ENCODE peak calls at places on chromosomes 16 and 17, in eight cellular contexts. L, C, R, Z, U, M, O and K are unnamed samples.

GRCh38 chr17:37089998-37090397 is 141.2 kb downstream of the AATF start:
- DNase-seq in Z (no peak), R (no peak), U (peak; percentile 79), L (no peak), M (no peak), O (no peak), C (no peak), K (peak; percentile 79)

GRCh38 chr17:1304962-1305361 is 25.5 kb downstream of the TRARG1 start:
- DNase-seq in L (no peak), U (no peak), M (no peak), C (no peak), R (no peak), O (no peak), Z (no peak), K (no peak)

GRCh38 chr17:38572665-38573365 is 32.9 kb downstream of the SRCIN1 start:
- DNase-seq in Z (no peak), L (peak; percentile 94), M (no peak), R (no peak), O (no peak), U (no peak), C (no peak), K (no peak)

GRCh38 chr17:46916211-46916610 is 6.7 kb upstream of the GOSR2 start:
- DNase-seq in O (no peak), U (no peak), Z (no peak), R (no peak), C (no peak), M (peak; percentile 49), L (no peak), K (no peak)

GRCh38 chr17:79777166-79777843 is 643 bp upstream of the CBX2 start:
- DNase-seq in Z (peak; percentile 81), L (peak; percentile 91), C (no peak), M (peak; percentile 52), U (no peak), R (no peak), O (no peak), K (peak; percentile 30)

GRCh38 chr16:85982563-85982939 is 83.6 kb downstream of the IRF8 start:
- DNase-seq in L (no peak), U (peak; percentile 63), R (peak; percentile 73), O (no peak), C (no peak), M (no peak), Z (peak; percentile 88), K (no peak)

GRCh38 chr17:48804936-48805411 is 12.1 kb downstream of the TTLL6 start:
- DNase-seq in Z (peak; percentile 79), R (peak; percentile 76), L (peak; percentile 80), O (no peak), U (peak; percentile 83), C (no peak), M (peak; percentile 81), K (peak; percentile 51)

GRCh38 chr17:8894673-8895578 is 27.5 kb upstream of the PIK3R6 start:
- DNase-seq in L (peak; percentile 75), R (peak; percentile 71), Z (peak; percentile 55), O (peak; percentile 52), U (peak; percentile 81), C (no peak), M (peak; percentile 82), K (peak; percentile 64)

GRCh38 chr17:75153854-75154194 is 488 bp downstream of the JPT1 start:
- DNase-seq in Z (no peak), R (peak; percentile 65), U (peak; percentile 60), O (no peak), C (no peak), L (no peak), M (no peak), K (peak; percentile 24)

GRCh38 chr17:75898791-75899190 is 2.0 kb upstream of the TRIM65 start:
- DNase-seq in U (no peak), L (no peak), M (no peak), Z (no peak), O (no peak), C (no peak), R (no peak), K (no peak)

GRCh38 chr17:9273334-9274118 is 252.2 kb downstream of the NTN1 start:
- DNase-seq in M (no peak), C (no peak), Z (no peak), O (no peak), U (no peak), L (no peak), R (no peak), K (no peak)

GRCh38 chr16:67084345-67085028 is 25.3 kb upstream of the PHAF1 start:
- DNase-seq in Z (no peak), R (no peak), C (no peak), U (no peak), O (no peak), M (no peak), L (no peak), K (no peak)

GRCh38 chr17:78921437-78921971 is 3.7 kb downstream of the TIMP2 start:
- DNase-seq in C (no peak), U (no peak), R (peak; percentile 82), M (no peak), Z (no peak), O (no peak), L (no peak), K (no peak)

GRCh38 chr17:42414782-42415409 is 8.2 kb downstream of the CAVIN1 start:
- DNase-seq in L (no peak), C (no peak), O (no peak), R (no peak), M (no peak), U (peak; percentile 69), Z (peak; percentile 75), K (no peak)

GRCh38 chr17:17767096-17767470 is 69.7 kb downstream of the SREBF1 start:
- DNase-seq in Z (no peak), R (no peak), M (no peak), U (no peak), C (no peak), O (no peak), L (peak; percentile 55), K (no peak)

DNA sequence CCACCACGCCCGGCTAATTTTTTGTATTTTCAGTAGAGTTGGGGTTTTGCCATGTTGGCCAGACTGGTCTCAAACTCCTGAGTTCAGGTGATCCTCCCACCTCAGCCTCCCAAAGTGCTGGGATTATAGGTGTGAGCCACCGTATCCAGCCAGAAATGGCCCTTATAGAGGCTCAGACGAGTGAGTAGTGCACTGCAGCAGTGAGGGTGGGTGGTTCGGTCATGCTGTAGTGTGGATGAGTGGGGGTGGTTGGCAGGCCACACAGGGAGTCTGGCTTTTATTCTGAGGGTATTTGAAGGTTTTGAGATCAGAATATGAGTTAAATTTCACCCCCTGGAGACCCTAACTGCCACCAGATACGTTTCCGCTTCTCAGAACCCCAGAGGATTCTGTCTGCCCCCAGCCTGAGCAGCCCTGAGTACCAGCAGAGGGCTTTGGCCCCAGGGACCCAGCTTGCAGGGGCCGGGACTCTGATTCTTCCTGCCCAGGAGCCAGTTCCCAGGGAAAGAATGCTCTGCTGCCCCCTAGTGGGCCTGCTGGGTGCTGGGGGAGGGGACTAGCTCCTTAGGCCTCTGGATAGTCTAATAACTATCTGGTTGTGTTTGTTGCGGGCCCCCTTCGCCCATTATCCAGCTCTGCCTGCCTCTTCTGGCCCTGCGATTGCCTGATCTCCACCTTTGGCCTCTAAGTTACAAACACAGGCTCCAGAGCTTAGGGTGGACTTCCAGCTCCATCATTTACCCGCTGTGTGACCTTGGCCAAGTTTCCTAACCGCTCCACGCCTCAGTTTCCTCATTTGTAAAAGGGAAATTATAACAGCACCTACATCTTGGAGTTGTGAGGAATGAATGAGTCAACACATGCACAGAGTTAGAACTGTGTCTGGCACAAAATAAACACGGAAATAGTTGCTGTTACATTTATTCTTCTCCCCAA is 2.0 kb downstream of the ZNF771 start:
- DNase-seq in Z (peak; percentile 94), O (no peak), C (peak; percentile 64), L (peak; percentile 92), R (peak; percentile 94), M (peak; percentile 83), U (peak; percentile 97), K (peak; percentile 89)
- H3K27ac ChIP-seq in Z (no peak overlapping the region), O (no peak overlapping the region), C (peak overlapping the region; percentile 51), L (no peak overlapping the region), R (peak overlapping the region; percentile 41), M (peak overlapping the region; percentile 73), U (no peak overlapping the region), K (peak overlapping the region; percentile 15)

DNA sequence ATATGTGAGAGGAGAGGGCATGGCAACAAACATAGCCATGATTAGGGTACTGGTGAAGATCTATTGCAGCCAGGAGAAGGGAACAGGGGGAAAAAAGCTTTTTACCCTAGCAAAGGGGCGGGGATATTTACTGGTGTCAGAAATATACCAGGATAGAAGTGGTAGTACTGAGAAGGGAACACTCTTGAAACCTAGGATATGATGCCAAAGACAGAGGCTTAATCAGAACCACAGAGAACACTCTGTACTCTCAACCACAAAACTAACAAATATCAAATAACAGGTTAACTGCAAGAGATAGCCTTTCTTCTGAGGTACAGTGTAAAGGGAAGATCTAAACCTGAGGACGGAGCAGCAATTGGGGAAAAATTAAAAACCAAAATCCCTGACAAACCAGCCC is 112.2 kb downstream of the KIF2B start:
- DNase-seq in U (no peak), O (no peak), R (no peak), C (no peak), M (no peak), Z (no peak), L (no peak), K (no peak)
- H3K27ac ChIP-seq in U (no peak overlapping the region), O (no peak overlapping the region), R (no peak overlapping the region), C (no peak overlapping the region), M (no peak overlapping the region), Z (no peak overlapping the region), L (no peak overlapping the region), K (no peak overlapping the region)

GRCh38 chr16:88548131-88548874 is 21.9 kb upstream of the ZC3H18 start:
- DNase-seq in O (no peak), L (no peak), M (no peak), R (no peak), Z (no peak), U (no peak), C (no peak), K (no peak)
- H3K27ac ChIP-seq in O (no peak overlapping the region), L (no peak overlapping the region), M (no peak overlapping the region), R (no peak overlapping the region), Z (no peak overlapping the region), U (no peak overlapping the region), C (no peak overlapping the region), K (no peak overlapping the region)

GRCh38 chr17:56779306-56779705 is 54.4 kb downstream of the C17orf67 start:
- DNase-seq in L (no peak), U (no peak), M (no peak), Z (no peak), R (no peak), C (no peak), O (no peak), K (no peak)

GRCh38 chr17:56779898-56780777 is 53.6 kb downstream of the C17orf67 start:
- DNase-seq in U (peak; percentile 90), C (no peak), R (peak; percentile 75), M (peak; percentile 74), L (peak; percentile 83), Z (peak; percentile 92), O (peak; percentile 16), K (peak; percentile 74)

GRCh38 chr17:56774650-56775049 is 59.1 kb downstream of the C17orf67 start:
- DNase-seq in L (no peak), U (no peak), C (no peak), M (no peak), R (no peak), O (no peak), Z (no peak), K (no peak)

GRCh38 chr17:56778898-56779297 is 54.8 kb downstream of the C17orf67 start:
- DNase-seq in U (no peak), R (no peak), L (no peak), M (no peak), Z (no peak), O (no peak), C (no peak), K (no peak)

DNA sequence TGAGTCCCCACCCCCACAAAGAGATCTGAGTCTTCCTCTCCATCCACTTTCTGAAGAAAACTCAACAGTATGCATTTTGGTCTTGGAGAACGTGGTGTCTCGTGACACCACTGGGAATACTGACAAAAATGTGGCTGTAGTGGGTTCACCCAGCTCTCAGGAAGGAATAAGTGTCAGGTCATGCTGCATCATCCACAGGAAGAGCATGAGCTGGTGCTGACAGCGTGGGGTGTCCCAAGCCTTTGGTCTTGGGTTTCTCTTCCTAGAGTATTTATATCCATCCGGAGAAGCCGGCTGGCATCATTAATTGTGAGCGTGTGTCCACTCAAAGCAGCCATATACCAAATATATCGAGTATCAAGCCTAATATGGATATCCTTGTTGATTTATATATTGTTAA is 55.9 kb downstream of the C17orf67 start:
- DNase-seq in Z (no peak), O (no peak), U (no peak), M (no peak), L (no peak), C (no peak), R (no peak), K (no peak)
- H3K27ac ChIP-seq in Z (no peak overlapping the region), O (no peak overlapping the region), U (no peak overlapping the region), M (no peak overlapping the region), L (no peak overlapping the region), C (no peak overlapping the region), R (no peak overlapping the region), K (peak overlapping the region; percentile 36)